ENCODE peak calls at places on chromosomes 5 and 9, in six cellular contexts. O is stimulated activated CD8-positive, alpha-beta memory T cell treated with anti-CD3 and anti-CD28 coated beads, Interleukin-15, amount 100 ng/mL, for 4 hours; D is AG20443; S is WTC11; G is AG09309; P is upper lobe of left lung. E is an unnamed sample.

GRCh38 chr5:83554133-83554532 is 82.6 kb downstream of the VCAN start:
- DNase-seq in S (no peak), D (no peak), P (no peak), G (no peak), O (no peak), E (no peak)

GRCh38 chr9:133726401-133727276 is 11.5 kb downstream of the SARDH start:
- DNase-seq in P (peak), D (peak), O (no peak), G (no peak), S (peak), E (no peak)

GRCh38 chr9:115691097-115691496 is 462.5 kb upstream of the PAPPA start:
- DNase-seq in P (no peak), D (peak), O (no peak), S (no peak), G (peak), E (no peak)

GRCh38 chr9:134067904-134068741 is at the start of gene BRD3:
- DNase-seq in O (peak), S (peak), D (peak), G (peak), P (peak), E (no peak)

GRCh38 chr9:138007566-138008080 is 130.0 kb downstream of the CACNA1B start:
- DNase-seq in S (no peak), G (no peak), D (peak), O (no peak), P (no peak), E (no peak)

GRCh38 chr5:115939059-115939458 is 23.2 kb upstream of the LVRN start:
- DNase-seq in O (no peak), S (no peak), P (no peak), G (no peak), D (no peak), E (no peak)

GRCh38 chr5:131394128-131394527 is 130.3 kb downstream of the CDC42SE2 start:
- DNase-seq in O (no peak), S (no peak), G (peak), P (peak), D (no peak), E (no peak)

GRCh38 chr5:170747851-170748250 is 35.7 kb upstream of the GABRP start:
- DNase-seq in D (no peak), O (no peak), P (no peak), G (no peak), S (peak), E (no peak)

GRCh38 chr9:100575006-100575405 is 2.9 kb upstream of the CAVIN4 start:
- DNase-seq in S (no peak), O (no peak), P (no peak), G (no peak), D (no peak), E (no peak)

GRCh38 chr5:52562473-52562872 is 225.2 kb upstream of the ITGA1 start:
- DNase-seq in S (no peak), G (no peak), D (no peak), O (no peak), P (no peak), E (no peak)

GRCh38 chr9:68747043-68747533 is 42.0 kb downstream of the PIP5K1B start:
- DNase-seq in S (no peak), D (no peak), P (no peak), G (no peak), O (no peak), E (no peak)

GRCh38 chr5:87229780-87230179 is 37.9 kb upstream of the RASA1 start:
- DNase-seq in G (no peak), P (no peak), O (no peak), S (no peak), D (no peak), E (no peak)

GRCh38 chr5:151772868-151773561 is 1.3 kb downstream of the G3BP1 start:
- DNase-seq in S (no peak), G (no peak), O (no peak), P (peak), D (peak), E (no peak)

GRCh38 chr5:44646016-44646415 is 162.7 kb upstream of the MRPS30 start:
- DNase-seq in P (no peak), D (no peak), G (no peak), O (no peak), S (no peak), E (no peak)

GRCh38 chr5:10695759-10696543 is 65.1 kb downstream of the DAP start:
- DNase-seq in G (no peak), P (no peak), O (no peak), D (peak), S (no peak), E (no peak)

GRCh38 chr9:8764041-8764440 is 964.5 kb upstream of the DMAC1 start:
- DNase-seq in P (no peak), G (no peak), O (no peak), S (no peak), D (no peak), E (no peak)

GRCh38 chr9:15834541-15834940 is 281.7 kb downstream of the CCDC171 start:
- DNase-seq in G (no peak), D (no peak), S (no peak), P (no peak), O (no peak), E (no peak)

GRCh38 chr9:11374961-11375360 is 762.2 kb upstream of the PTPRD start:
- DNase-seq in P (no peak), G (no peak), D (no peak), S (no peak), O (no peak), E (no peak)

GRCh38 chr9:35726876-35727438 is 5.0 kb downstream of the TLN1 start:
- DNase-seq in G (peak), S (no peak), O (no peak), D (peak), P (peak), E (no peak)

GRCh38 chr9:37936376-37936775 is 32.4 kb upstream of the SLC25A51 start:
- DNase-seq in S (no peak), G (no peak), P (no peak), D (no peak), O (no peak), E (no peak)

GRCh38 chr5:139895647-139896046 is 100.0 kb downstream of the PSD2 start:
- DNase-seq in P (no peak), D (no peak), O (no peak), G (no peak), S (no peak), E (no peak)

GRCh38 chr5:130836729-130837660 is 328.1 kb downstream of the HINT1 start:
- DNase-seq in P (no peak), G (no peak), D (no peak), S (no peak), O (no peak), E (no peak)

GRCh38 chr9:137478613-137479314 is 19.6 kb upstream of the NSMF start:
- DNase-seq in S (no peak), D (peak), P (no peak), O (no peak), G (no peak), E (peak)

GRCh38 chr5:177327539-177328522 is 16.1 kb upstream of the MXD3 start:
- DNase-seq in S (no peak), P (no peak), D (peak), G (no peak), O (no peak), E (no peak)

GRCh38 chr5:98482321-98483111 is 290.9 kb upstream of the RGMB start:
- DNase-seq in S (no peak), G (no peak), D (no peak), O (no peak), P (no peak), E (no peak)

GRCh38 chr9:95757483-95757882 is 118.0 kb upstream of the ERCC6L2 start:
- DNase-seq in G (no peak), P (no peak), S (no peak), O (no peak), D (no peak), E (no peak)

GRCh38 chr9:33458444-33458843 is 11.1 kb upstream of the AQP3 start:
- DNase-seq in O (peak), D (no peak), G (no peak), S (no peak), P (peak), E (no peak)

GRCh38 chr9:33443047-33443446 is 4.3 kb downstream of the AQP3 start:
- DNase-seq in P (no peak), S (no peak), G (no peak), D (no peak), O (no peak), E (no peak)

GRCh38 chr9:14212697-14213420 is 101.1 kb downstream of the NFIB start:
- DNase-seq in D (no peak), S (no peak), P (no peak), G (no peak), O (no peak), E (no peak)

GRCh38 chr9:92138157-92138959 is 23.1 kb upstream of the SPTLC1 start:
- DNase-seq in G (no peak), O (no peak), P (peak), S (peak), D (peak), E (no peak)

GRCh38 chr5:77999013-77999798 is 223.1 kb upstream of the TBCA start:
- DNase-seq in S (no peak), D (no peak), P (no peak), O (no peak), G (no peak), E (no peak)

GRCh38 chr9:14221119-14221518 is 92.8 kb downstream of the NFIB start:
- DNase-seq in S (no peak), G (no peak), D (no peak), P (no peak), O (no peak), E (no peak)

GRCh38 chr5:28390341-28390740 is 1352.0 kb upstream of the CDH9 start:
- DNase-seq in G (no peak), S (no peak), D (no peak), O (no peak), P (no peak), E (no peak)

GRCh38 chr5:179699640-179700298 is 1.0 kb downstream of the CANX start:
- DNase-seq in S (no peak), O (no peak), D (peak), P (peak), G (no peak), E (no peak)

GRCh38 chr5:14144586-14145355 is 1.6 kb downstream of the TRIO start:
- DNase-seq in P (peak), S (peak), D (peak), O (peak), G (no peak), E (no peak)

GRCh38 chr9:131237931-131238401 is 38.3 kb downstream of the FAM78A start:
- DNase-seq in O (peak), P (peak), D (peak), G (peak), S (peak), E (no peak)

GRCh38 chr5:62578540-62578939 is at the start of gene LRRC70:
- DNase-seq in G (no peak), O (no peak), S (no peak), P (no peak), D (no peak), E (peak)

GRCh38 chr5:113612060-113612496 is 98.6 kb downstream of the YTHDC2 start:
- DNase-seq in P (no peak), G (no peak), D (peak), S (no peak), O (no peak), E (no peak)

GRCh38 chr5:16550316-16550952 is 66.4 kb downstream of the RETREG1 start:
- DNase-seq in O (no peak), G (no peak), D (peak), P (peak), S (peak), E (no peak)